ENCODE peak calls at places on chromosomes 16 and 17, in ten cellular contexts. One of them, this sample, is unnamed.

GRCh38 chr17:41812176-41813038 is at the start of gene FKBP10:
- DNase-seq in naive B cell: peak; percentile 21
- DNase-seq in dorsolateral prefrontal cortex: no peak
- DNase-seq in epithelial cell of esophagus: peak; percentile 66
- DNase-seq in NCI-H2029: peak; percentile 69
- DNase-seq in activated naive CD8-positive, alpha-beta T cell treated with anti-CD3 and anti-CD28 coated beads, Interleukin-2, amount 50 U/mL, for 16 hours: no peak
- DNase-seq in stimulated activated CD8-positive, alpha-beta memory T cell treated with anti-CD3 and anti-CD28 coated beads, Interleukin-4, amount 100 ng/mL, for 4 hours: peak; percentile 25
- DNase-seq in HS-27A: no peak
- DNase-seq in HEK293T: peak; percentile 86
- DNase-seq in MV-4-11: no peak
- DNase-seq in this sample: peak; percentile 5

GRCh38 chr16:64094992-64095579 is 1026.8 kb downstream of the CDH11 start:
- DNase-seq in activated naive CD8-positive, alpha-beta T cell treated with anti-CD3 and anti-CD28 coated beads, Interleukin-2, amount 50 U/mL, for 16 hours: no peak
- DNase-seq in stimulated activated CD8-positive, alpha-beta memory T cell treated with anti-CD3 and anti-CD28 coated beads, Interleukin-4, amount 100 ng/mL, for 4 hours: no peak
- DNase-seq in epithelial cell of esophagus: peak; percentile 56
- DNase-seq in MV-4-11: peak; percentile 30
- DNase-seq in naive B cell: no peak
- DNase-seq in NCI-H2029: no peak
- DNase-seq in HS-27A: no peak
- DNase-seq in dorsolateral prefrontal cortex: no peak
- DNase-seq in HEK293T: no peak
- DNase-seq in this sample: no peak

GRCh38 chr17:70767102-70767701 is 597.9 kb downstream of the KCNJ2 start:
- DNase-seq in naive B cell: no peak
- DNase-seq in NCI-H2029: peak; percentile 27
- DNase-seq in MV-4-11: peak; percentile 3
- DNase-seq in HS-27A: no peak
- DNase-seq in stimulated activated CD8-positive, alpha-beta memory T cell treated with anti-CD3 and anti-CD28 coated beads, Interleukin-4, amount 100 ng/mL, for 4 hours: no peak
- DNase-seq in epithelial cell of esophagus: peak; percentile 43
- DNase-seq in HEK293T: peak; percentile 27
- DNase-seq in activated naive CD8-positive, alpha-beta T cell treated with anti-CD3 and anti-CD28 coated beads, Interleukin-2, amount 50 U/mL, for 16 hours: no peak
- DNase-seq in dorsolateral prefrontal cortex: no peak
- DNase-seq in this sample: no peak

GRCh38 chr16:83685615-83686165 is 122.1 kb upstream of the HSBP1 start:
- DNase-seq in naive B cell: no peak
- DNase-seq in stimulated activated CD8-positive, alpha-beta memory T cell treated with anti-CD3 and anti-CD28 coated beads, Interleukin-4, amount 100 ng/mL, for 4 hours: no peak
- DNase-seq in MV-4-11: no peak
- DNase-seq in HS-27A: no peak
- DNase-seq in HEK293T: no peak
- DNase-seq in dorsolateral prefrontal cortex: no peak
- DNase-seq in NCI-H2029: no peak
- DNase-seq in epithelial cell of esophagus: no peak
- DNase-seq in activated naive CD8-positive, alpha-beta T cell treated with anti-CD3 and anti-CD28 coated beads, Interleukin-2, amount 50 U/mL, for 16 hours: no peak
- DNase-seq in this sample: no peak

GRCh38 chr16:1917056-1917664 is 1.1 kb downstream of the HS3ST6 start:
- DNase-seq in NCI-H2029: no peak
- DNase-seq in MV-4-11: no peak
- DNase-seq in HEK293T: no peak
- DNase-seq in naive B cell: no peak
- DNase-seq in HS-27A: no peak
- DNase-seq in stimulated activated CD8-positive, alpha-beta memory T cell treated with anti-CD3 and anti-CD28 coated beads, Interleukin-4, amount 100 ng/mL, for 4 hours: no peak
- DNase-seq in activated naive CD8-positive, alpha-beta T cell treated with anti-CD3 and anti-CD28 coated beads, Interleukin-2, amount 50 U/mL, for 16 hours: no peak
- DNase-seq in dorsolateral prefrontal cortex: no peak
- DNase-seq in epithelial cell of esophagus: no peak
- DNase-seq in this sample: no peak

GRCh38 chr16:11576427-11577289 is 10.1 kb downstream of the LITAF start:
- DNase-seq in HS-27A: no peak
- DNase-seq in activated naive CD8-positive, alpha-beta T cell treated with anti-CD3 and anti-CD28 coated beads, Interleukin-2, amount 50 U/mL, for 16 hours: no peak
- DNase-seq in HEK293T: no peak
- DNase-seq in dorsolateral prefrontal cortex: no peak
- DNase-seq in MV-4-11: peak; percentile 84
- DNase-seq in epithelial cell of esophagus: peak; percentile 81
- DNase-seq in NCI-H2029: peak; percentile 28
- DNase-seq in stimulated activated CD8-positive, alpha-beta memory T cell treated with anti-CD3 and anti-CD28 coated beads, Interleukin-4, amount 100 ng/mL, for 4 hours: no peak
- DNase-seq in naive B cell: peak; percentile 78
- DNase-seq in this sample: no peak

GRCh38 chr16:89986600-89986999 is 32.7 kb downstream of the DBNDD1 start:
- DNase-seq in epithelial cell of esophagus: no peak
- DNase-seq in HS-27A: no peak
- DNase-seq in dorsolateral prefrontal cortex: no peak
- DNase-seq in naive B cell: peak; percentile 45
- DNase-seq in stimulated activated CD8-positive, alpha-beta memory T cell treated with anti-CD3 and anti-CD28 coated beads, Interleukin-4, amount 100 ng/mL, for 4 hours: no peak
- DNase-seq in NCI-H2029: no peak
- DNase-seq in activated naive CD8-positive, alpha-beta T cell treated with anti-CD3 and anti-CD28 coated beads, Interleukin-2, amount 50 U/mL, for 16 hours: no peak
- DNase-seq in MV-4-11: no peak
- DNase-seq in HEK293T: no peak
- DNase-seq in this sample: no peak

GRCh38 chr16:20880867-20881866 is 19.0 kb downstream of the DCUN1D3 start:
- DNase-seq in stimulated activated CD8-positive, alpha-beta memory T cell treated with anti-CD3 and anti-CD28 coated beads, Interleukin-4, amount 100 ng/mL, for 4 hours: no peak
- DNase-seq in HS-27A: no peak
- DNase-seq in dorsolateral prefrontal cortex: no peak
- DNase-seq in naive B cell: no peak
- DNase-seq in MV-4-11: no peak
- DNase-seq in epithelial cell of esophagus: no peak
- DNase-seq in HEK293T: no peak
- DNase-seq in activated naive CD8-positive, alpha-beta T cell treated with anti-CD3 and anti-CD28 coated beads, Interleukin-2, amount 50 U/mL, for 16 hours: no peak
- DNase-seq in NCI-H2029: no peak
- DNase-seq in this sample: no peak

GRCh38 chr16:81516478-81517149 is 72.0 kb downstream of the CMIP start:
- DNase-seq in naive B cell: no peak
- DNase-seq in HS-27A: no peak
- DNase-seq in stimulated activated CD8-positive, alpha-beta memory T cell treated with anti-CD3 and anti-CD28 coated beads, Interleukin-4, amount 100 ng/mL, for 4 hours: no peak
- DNase-seq in MV-4-11: no peak
- DNase-seq in epithelial cell of esophagus: no peak
- DNase-seq in HEK293T: no peak
- DNase-seq in NCI-H2029: no peak
- DNase-seq in activated naive CD8-positive, alpha-beta T cell treated with anti-CD3 and anti-CD28 coated beads, Interleukin-2, amount 50 U/mL, for 16 hours: no peak
- DNase-seq in dorsolateral prefrontal cortex: no peak
- DNase-seq in this sample: no peak

GRCh38 chr17:60506312-60506711 is 19.7 kb downstream of the APPBP2 start:
- DNase-seq in stimulated activated CD8-positive, alpha-beta memory T cell treated with anti-CD3 and anti-CD28 coated beads, Interleukin-4, amount 100 ng/mL, for 4 hours: no peak
- DNase-seq in NCI-H2029: no peak
- DNase-seq in HEK293T: no peak
- DNase-seq in epithelial cell of esophagus: peak; percentile 74
- DNase-seq in activated naive CD8-positive, alpha-beta T cell treated with anti-CD3 and anti-CD28 coated beads, Interleukin-2, amount 50 U/mL, for 16 hours: no peak
- DNase-seq in dorsolateral prefrontal cortex: no peak
- DNase-seq in MV-4-11: peak; percentile 33
- DNase-seq in naive B cell: no peak
- DNase-seq in HS-27A: no peak
- DNase-seq in this sample: no peak

GRCh38 chr17:76868669-76869208 is 535 bp downstream of the MGAT5B start:
- DNase-seq in stimulated activated CD8-positive, alpha-beta memory T cell treated with anti-CD3 and anti-CD28 coated beads, Interleukin-4, amount 100 ng/mL, for 4 hours: no peak
- DNase-seq in MV-4-11: no peak
- DNase-seq in epithelial cell of esophagus: no peak
- DNase-seq in HS-27A: no peak
- DNase-seq in naive B cell: no peak
- DNase-seq in HEK293T: peak; percentile 56
- DNase-seq in dorsolateral prefrontal cortex: no peak
- DNase-seq in activated naive CD8-positive, alpha-beta T cell treated with anti-CD3 and anti-CD28 coated beads, Interleukin-2, amount 50 U/mL, for 16 hours: no peak
- DNase-seq in NCI-H2029: no peak
- DNase-seq in this sample: no peak

GRCh38 chr17:10144976-10145375 is 53.4 kb downstream of the GAS7 start:
- DNase-seq in HEK293T: no peak
- DNase-seq in HS-27A: no peak
- DNase-seq in dorsolateral prefrontal cortex: no peak
- DNase-seq in MV-4-11: no peak
- DNase-seq in naive B cell: no peak
- DNase-seq in epithelial cell of esophagus: no peak
- DNase-seq in NCI-H2029: no peak
- DNase-seq in activated naive CD8-positive, alpha-beta T cell treated with anti-CD3 and anti-CD28 coated beads, Interleukin-2, amount 50 U/mL, for 16 hours: no peak
- DNase-seq in stimulated activated CD8-positive, alpha-beta memory T cell treated with anti-CD3 and anti-CD28 coated beads, Interleukin-4, amount 100 ng/mL, for 4 hours: no peak
- DNase-seq in this sample: no peak

GRCh38 chr16:63461248-63461841 is 1425.1 kb upstream of the CDH8 start:
- DNase-seq in NCI-H2029: peak; percentile 22
- DNase-seq in activated naive CD8-positive, alpha-beta T cell treated with anti-CD3 and anti-CD28 coated beads, Interleukin-2, amount 50 U/mL, for 16 hours: no peak
- DNase-seq in MV-4-11: no peak
- DNase-seq in HS-27A: no peak
- DNase-seq in dorsolateral prefrontal cortex: no peak
- DNase-seq in stimulated activated CD8-positive, alpha-beta memory T cell treated with anti-CD3 and anti-CD28 coated beads, Interleukin-4, amount 100 ng/mL, for 4 hours: no peak
- DNase-seq in HEK293T: no peak
- DNase-seq in naive B cell: no peak
- DNase-seq in epithelial cell of esophagus: peak; percentile 52
- DNase-seq in this sample: peak; percentile 54

GRCh38 chr16:49562228-49562627 is 188.6 kb downstream of the C16orf78 start:
- DNase-seq in NCI-H2029: no peak
- DNase-seq in HEK293T: no peak
- DNase-seq in MV-4-11: no peak
- DNase-seq in stimulated activated CD8-positive, alpha-beta memory T cell treated with anti-CD3 and anti-CD28 coated beads, Interleukin-4, amount 100 ng/mL, for 4 hours: no peak
- DNase-seq in naive B cell: no peak
- DNase-seq in dorsolateral prefrontal cortex: no peak
- DNase-seq in HS-27A: no peak
- DNase-seq in epithelial cell of esophagus: no peak
- DNase-seq in activated naive CD8-positive, alpha-beta T cell treated with anti-CD3 and anti-CD28 coated beads, Interleukin-2, amount 50 U/mL, for 16 hours: no peak
- DNase-seq in this sample: no peak

GRCh38 chr17:57956311-57957119 is 1.3 kb upstream of the CUEDC1 start:
- DNase-seq in NCI-H2029: no peak
- DNase-seq in HS-27A: no peak
- DNase-seq in epithelial cell of esophagus: no peak
- DNase-seq in MV-4-11: peak; percentile 5
- DNase-seq in naive B cell: peak; percentile 63
- DNase-seq in stimulated activated CD8-positive, alpha-beta memory T cell treated with anti-CD3 and anti-CD28 coated beads, Interleukin-4, amount 100 ng/mL, for 4 hours: no peak
- DNase-seq in activated naive CD8-positive, alpha-beta T cell treated with anti-CD3 and anti-CD28 coated beads, Interleukin-2, amount 50 U/mL, for 16 hours: no peak
- DNase-seq in dorsolateral prefrontal cortex: no peak
- DNase-seq in HEK293T: no peak
- DNase-seq in this sample: no peak

GRCh38 chr17:13601776-13602551 is at the start of gene HS3ST3A1:
- DNase-seq in NCI-H2029: no peak
- DNase-seq in dorsolateral prefrontal cortex: no peak
- DNase-seq in activated naive CD8-positive, alpha-beta T cell treated with anti-CD3 and anti-CD28 coated beads, Interleukin-2, amount 50 U/mL, for 16 hours: no peak
- DNase-seq in HS-27A: no peak
- DNase-seq in naive B cell: no peak
- DNase-seq in MV-4-11: no peak
- DNase-seq in HEK293T: peak; percentile 79
- DNase-seq in stimulated activated CD8-positive, alpha-beta memory T cell treated with anti-CD3 and anti-CD28 coated beads, Interleukin-4, amount 100 ng/mL, for 4 hours: no peak
- DNase-seq in epithelial cell of esophagus: no peak
- DNase-seq in this sample: no peak

GRCh38 chr17:17044846-17045561 is 2.7 kb downstream of the MPRIP start:
- DNase-seq in epithelial cell of esophagus: peak; percentile 31
- DNase-seq in stimulated activated CD8-positive, alpha-beta memory T cell treated with anti-CD3 and anti-CD28 coated beads, Interleukin-4, amount 100 ng/mL, for 4 hours: no peak
- DNase-seq in naive B cell: peak; percentile 66
- DNase-seq in NCI-H2029: peak; percentile 23
- DNase-seq in MV-4-11: peak; percentile 96
- DNase-seq in dorsolateral prefrontal cortex: no peak
- DNase-seq in HS-27A: peak; percentile 38
- DNase-seq in activated naive CD8-positive, alpha-beta T cell treated with anti-CD3 and anti-CD28 coated beads, Interleukin-2, amount 50 U/mL, for 16 hours: no peak
- DNase-seq in HEK293T: no peak
- DNase-seq in this sample: peak; percentile 37

GRCh38 chr17:43324205-43324893 is 74.4 kb upstream of the ARL4D start:
- DNase-seq in naive B cell: no peak
- DNase-seq in dorsolateral prefrontal cortex: no peak
- DNase-seq in NCI-H2029: no peak
- DNase-seq in activated naive CD8-positive, alpha-beta T cell treated with anti-CD3 and anti-CD28 coated beads, Interleukin-2, amount 50 U/mL, for 16 hours: no peak
- DNase-seq in MV-4-11: no peak
- DNase-seq in HEK293T: no peak
- DNase-seq in HS-27A: no peak
- DNase-seq in stimulated activated CD8-positive, alpha-beta memory T cell treated with anti-CD3 and anti-CD28 coated beads, Interleukin-4, amount 100 ng/mL, for 4 hours: no peak
- DNase-seq in epithelial cell of esophagus: no peak
- DNase-seq in this sample: no peak

GRCh38 chr16:15650698-15651161 is 685 bp downstream of the NDE1 start:
- DNase-seq in HEK293T: peak; percentile 19
- DNase-seq in stimulated activated CD8-positive, alpha-beta memory T cell treated with anti-CD3 and anti-CD28 coated beads, Interleukin-4, amount 100 ng/mL, for 4 hours: peak; percentile 13
- DNase-seq in activated naive CD8-positive, alpha-beta T cell treated with anti-CD3 and anti-CD28 coated beads, Interleukin-2, amount 50 U/mL, for 16 hours: no peak
- DNase-seq in HS-27A: no peak
- DNase-seq in dorsolateral prefrontal cortex: no peak
- DNase-seq in epithelial cell of esophagus: no peak
- DNase-seq in MV-4-11: no peak
- DNase-seq in NCI-H2029: no peak
- DNase-seq in naive B cell: no peak
- DNase-seq in this sample: no peak

GRCh38 chr16:54847207-54847606 is 83.5 kb upstream of the IRX5 start:
- DNase-seq in MV-4-11: no peak
- DNase-seq in HS-27A: no peak
- DNase-seq in stimulated activated CD8-positive, alpha-beta memory T cell treated with anti-CD3 and anti-CD28 coated beads, Interleukin-4, amount 100 ng/mL, for 4 hours: no peak
- DNase-seq in activated naive CD8-positive, alpha-beta T cell treated with anti-CD3 and anti-CD28 coated beads, Interleukin-2, amount 50 U/mL, for 16 hours: no peak
- DNase-seq in HEK293T: no peak
- DNase-seq in epithelial cell of esophagus: peak; percentile 100
- DNase-seq in NCI-H2029: no peak
- DNase-seq in naive B cell: no peak
- DNase-seq in dorsolateral prefrontal cortex: no peak
- DNase-seq in this sample: peak; percentile 81

GRCh38 chr16:19523559-19524355 is at the start of gene CCP110:
- DNase-seq in activated naive CD8-positive, alpha-beta T cell treated with anti-CD3 and anti-CD28 coated beads, Interleukin-2, amount 50 U/mL, for 16 hours: peak; percentile 89
- DNase-seq in epithelial cell of esophagus: peak; percentile 99
- DNase-seq in HEK293T: peak; percentile 87
- DNase-seq in stimulated activated CD8-positive, alpha-beta memory T cell treated with anti-CD3 and anti-CD28 coated beads, Interleukin-4, amount 100 ng/mL, for 4 hours: peak; percentile 90
- DNase-seq in dorsolateral prefrontal cortex: peak; percentile 99
- DNase-seq in naive B cell: peak; percentile 93
- DNase-seq in MV-4-11: peak; percentile 95
- DNase-seq in NCI-H2029: peak; percentile 95
- DNase-seq in HS-27A: peak; percentile 82
- DNase-seq in this sample: peak; percentile 91

This sample was measured in DMS153.